ENCODE peak calls at places on chromosomes 12 and 14, in six cellular contexts. M is body of pancreas, L is heart left ventricle, U is cardiac fibroblast, H is lung, A is right lobe of liver. E is an unnamed sample.

GRCh38 chr12:20439634-20440033 is 71.3 kb downstream of the PDE3A start:
- DNase-seq in H (no peak), L (no peak), A (no peak), U (peak), M (no peak), E (no peak)

GRCh38 chr12:6821271-6821673 is 349 bp upstream of the GPR162 start:
- DNase-seq in A (peak), L (peak), M (no peak), H (peak), U (peak), E (no peak)

GRCh38 chr12:48930475-48930874 is 5.2 kb upstream of the FKBP11 start:
- DNase-seq in M (no peak), L (no peak), U (no peak), H (no peak), A (no peak), E (no peak)

GRCh38 chr12:105748806-105749600 is 389.8 kb downstream of the NUAK1 start:
- DNase-seq in M (peak), U (peak), H (no peak), L (peak), A (peak), E (peak)

GRCh38 chr12:125149160-125150108 is 84.2 kb downstream of the AACS start:
- DNase-seq in L (no peak), M (no peak), A (no peak), U (no peak), H (no peak), E (no peak)

GRCh38 chr12:28963554-28963953 is 185.5 kb upstream of the FAR2 start:
- DNase-seq in M (no peak), A (no peak), H (no peak), L (no peak), U (peak), E (no peak)

GRCh38 chr12:20369164-20370000 is 1.0 kb downstream of the PDE3A start:
- DNase-seq in U (peak), M (peak), L (peak), A (peak), H (peak), E (no peak)

GRCh38 chr14:92914087-92914656 is 8.8 kb upstream of the CHGA start:
- DNase-seq in M (peak), H (no peak), L (no peak), A (no peak), U (peak), E (no peak)

GRCh38 chr12:108850854-108851573 is 6.4 kb downstream of the SSH1 start:
- DNase-seq in H (no peak), U (peak), L (peak), A (peak), M (no peak), E (peak)

GRCh38 chr14:54374117-54374884 is 22.5 kb upstream of the CDKN3 start:
- DNase-seq in U (peak), H (no peak), L (no peak), M (no peak), A (no peak), E (no peak)

DNA sequence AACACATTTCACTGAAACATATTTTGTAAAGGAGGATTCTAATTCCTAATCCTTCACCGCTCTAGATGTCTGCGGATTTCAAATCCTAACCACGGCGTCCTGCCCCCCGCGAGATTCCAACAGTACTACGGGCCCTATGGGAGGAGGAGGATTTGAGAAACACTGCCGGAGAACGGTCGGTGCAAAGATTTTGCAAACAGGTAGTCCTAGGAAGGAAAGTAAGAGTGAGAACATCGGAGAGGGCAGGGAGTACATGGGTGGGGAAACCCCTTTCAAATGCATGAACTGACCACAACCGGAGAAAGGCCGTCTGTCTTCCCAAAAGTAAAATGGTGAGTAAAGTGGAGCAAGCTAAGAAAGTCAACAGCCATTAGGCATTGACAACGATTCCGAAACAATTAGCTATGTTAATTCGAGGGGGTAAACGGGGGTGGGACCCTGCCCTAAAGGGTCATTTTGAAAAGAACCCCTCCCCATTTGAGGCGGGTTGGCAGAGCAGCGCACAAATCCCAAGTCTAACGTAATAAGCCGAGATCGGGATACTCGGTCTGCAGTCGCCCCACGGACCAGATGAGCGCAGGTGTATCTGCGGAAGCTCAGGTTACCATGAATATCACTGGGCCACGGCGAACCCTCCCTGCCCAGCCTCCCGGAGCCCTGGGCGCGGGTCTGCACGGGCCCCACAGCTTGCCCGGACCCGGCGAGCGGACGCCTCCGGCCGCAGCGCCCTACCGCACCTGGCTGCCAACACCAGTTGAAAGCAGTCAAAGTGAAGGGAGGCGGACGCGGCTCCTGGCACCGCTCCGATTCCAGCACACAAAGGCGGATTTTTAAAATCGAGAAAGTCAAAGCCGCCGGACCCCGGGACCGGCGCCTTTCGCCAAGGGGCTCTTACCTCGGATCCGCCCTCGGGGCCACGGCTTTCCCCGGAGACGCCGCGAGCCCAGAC is 648 bp downstream of the EPS8 start:
- DNase-seq in U (peak), M (peak), H (peak), A (peak), L (peak), E (no peak)
- TF ChIP-seq CTCF in U (no peak), M (peak), H (no peak), A (no peak), L (peak), E (no peak)

GRCh38 chr12:13099910-13100609 is 3.4 kb downstream of the GSG1 start:
- DNase-seq in L (no peak), A (no peak), U (no peak), H (no peak), M (no peak), E (no peak)

GRCh38 chr12:13101854-13102375 is 1.6 kb downstream of the GSG1 start:
- DNase-seq in H (no peak), U (no peak), M (no peak), L (no peak), A (no peak), E (no peak)

GRCh38 chr12:13100882-13101769 is 2.3 kb downstream of the GSG1 start:
- DNase-seq in L (peak), M (peak), U (peak), H (peak), A (peak), E (peak)

GRCh38 chr12:13099066-13099909 is 4.2 kb downstream of the GSG1 start:
- DNase-seq in H (no peak), M (no peak), U (peak), L (peak), A (no peak), E (no peak)

DNA sequence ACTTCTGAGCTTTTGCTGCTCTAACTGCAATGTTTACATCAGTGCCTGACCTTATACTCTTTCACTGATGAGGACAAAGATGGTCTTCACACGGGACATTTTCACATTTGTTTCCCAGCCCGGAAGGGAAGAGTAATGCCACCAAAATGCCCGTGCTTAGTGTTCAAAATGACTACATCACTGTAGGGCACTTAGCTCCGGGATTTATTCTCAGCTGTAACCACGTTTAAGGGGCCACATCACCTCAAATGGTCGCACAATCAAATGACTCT is 2.9 kb downstream of the GSG1 start:
- DNase-seq in U (no peak), L (no peak), A (no peak), M (no peak), H (no peak), E (no peak)
- H3K4me3 ChIP-seq in U (no peak), L (no peak), A (peak), M (no peak), H (no peak), E (peak)

GRCh38 chr12:132014915-132015280 is 65.2 kb downstream of the EP400 start:
- DNase-seq in U (no peak), M (no peak), A (no peak), H (no peak), L (no peak), E (no peak)
- TF ChIP-seq CTCF in U (no peak), M (no peak), A (no peak), H (no peak), L (no peak), E (no peak)

GRCh38 chr14:51092965-51093364 is 1.9 kb downstream of the TRIM9 start:
- DNase-seq in U (no peak), A (no peak), L (no peak), H (no peak), M (no peak), E (no peak)
- H3K4me3 ChIP-seq in U (no peak), A (no peak), L (peak), H (no peak), M (no peak), E (no peak)

DNA sequence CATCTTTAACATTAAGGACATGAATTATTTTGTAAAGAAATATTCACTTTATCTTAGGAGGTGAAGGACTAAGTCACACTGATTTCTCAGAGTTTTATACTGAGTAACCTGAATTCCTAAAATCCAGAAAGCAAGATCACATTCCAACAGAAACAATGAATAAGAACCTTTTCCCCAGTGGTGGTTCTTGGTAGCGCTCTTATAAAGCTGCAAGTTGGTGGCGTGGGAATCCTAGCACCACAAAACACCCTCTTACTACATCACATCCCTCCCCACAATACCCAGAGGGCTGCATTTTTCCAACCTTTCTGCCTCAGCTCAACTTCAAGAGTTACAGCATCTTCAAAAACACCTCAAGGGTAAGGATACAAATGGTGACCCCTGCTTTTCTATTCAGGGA is 44.0 kb upstream of the SMUG1 start:
- DNase-seq in H (no peak), L (no peak), U (peak), A (no peak), M (no peak), E (no peak)
- TF ChIP-seq CTCF in H (no peak), L (no peak), U (peak), A (no peak), M (no peak), E (peak)

DNA sequence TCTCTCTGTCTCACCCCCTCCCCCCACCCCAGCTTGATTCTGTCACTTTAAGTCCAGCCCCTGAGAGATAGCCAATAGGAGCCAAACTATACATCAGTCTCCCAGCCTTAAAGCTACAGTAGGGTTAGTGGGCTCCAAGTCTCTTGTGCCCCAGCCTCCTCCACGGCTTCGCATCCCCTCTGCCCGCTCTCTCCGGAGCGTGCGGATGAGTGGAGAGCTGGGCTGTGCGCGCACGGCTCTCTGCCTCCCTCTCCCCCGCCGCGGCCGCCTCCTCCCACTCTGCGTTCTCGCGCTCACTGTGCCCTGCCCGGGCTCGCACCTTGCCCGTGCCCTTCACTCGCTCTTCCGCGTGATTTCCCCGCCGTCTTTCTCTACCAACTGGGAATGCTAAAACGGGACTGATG is at the start of gene ESRRB:
- DNase-seq in L (no peak), H (no peak), A (no peak), M (no peak), U (peak), E (no peak)
- H3K4me3 ChIP-seq in L (no peak), H (no peak), A (no peak), M (peak), U (peak), E (peak)

DNA sequence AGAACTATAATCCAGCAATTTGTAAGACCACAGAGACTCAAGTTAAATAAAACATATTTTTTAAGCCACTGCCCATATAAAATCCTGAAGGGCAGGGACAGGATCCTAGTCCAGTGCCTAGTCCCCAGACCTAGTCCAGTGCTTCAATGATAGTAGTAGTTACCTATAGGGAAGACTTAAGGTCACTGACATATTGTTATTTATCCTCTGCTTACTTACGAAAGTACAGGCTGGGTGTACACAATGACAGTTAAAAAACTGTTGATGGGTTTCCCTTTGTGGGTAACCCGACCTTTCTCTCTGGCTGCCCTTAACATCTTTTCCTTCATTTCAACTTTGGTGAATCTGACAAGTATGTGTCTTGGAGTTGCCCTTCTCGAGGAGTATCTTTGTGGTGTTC is 192.5 kb downstream of the SLC25A21 start:
- DNase-seq in H (no peak), M (no peak), A (no peak), U (no peak), L (no peak), E (no peak)
- TF ChIP-seq CTCF in H (no peak), M (no peak), A (no peak), U (no peak), L (no peak), E (no peak)

GRCh38 chr12:83128529-83128928 is 441.8 kb downstream of the TMTC2 start:
- DNase-seq in L (no peak), H (no peak), A (no peak), M (no peak), U (peak), E (no peak)

DNA sequence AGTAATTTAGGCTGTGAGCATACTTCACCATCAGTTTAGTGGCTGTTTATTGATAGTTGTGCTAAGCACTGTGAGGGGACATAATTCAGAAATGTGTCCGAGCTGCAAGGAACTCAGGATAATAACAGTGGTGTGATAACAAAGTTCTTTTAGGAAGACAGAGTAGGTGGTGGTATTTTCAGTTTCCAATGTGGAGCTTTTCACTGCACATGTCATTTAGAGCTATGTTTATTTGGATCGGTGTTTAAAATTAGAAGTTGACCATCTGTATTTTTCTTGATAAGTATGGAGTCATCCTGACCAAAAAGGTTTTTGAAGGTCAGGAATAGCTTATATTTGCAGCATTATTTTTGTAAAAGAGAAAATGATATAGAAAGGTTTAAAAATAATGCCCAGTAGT is 443.5 kb downstream of the TMTC2 start:
- DNase-seq in L (no peak), H (no peak), M (no peak), A (no peak), U (no peak), E (no peak)
- H3K4me3 ChIP-seq in L (no peak), H (no peak), M (no peak), A (no peak), U (no peak), E (no peak)